ENCODE peak calls at places on chromosome 4, in six cellular contexts. S is fibroblast of lung, Q is lung, X is aorta, E is psoas muscle, Y is mammary epithelial cell. D is an unnamed sample.

GRCh38 chr4:78669453-78669852 is 106.7 kb upstream of the BMP2K start:
- DNase-seq in S (no peak), Q (no peak), X (no peak), E (no peak), Y (no peak), D (no peak)

GRCh38 chr4:79757580-79757979 is 315.4 kb downstream of the ANTXR2 start:
- DNase-seq in S (peak; percentile 36), Q (no peak), X (no peak), E (no peak), Y (no peak), D (no peak)

GRCh38 chr4:70654605-70655011 is 11.7 kb downstream of the JCHAIN start:
- DNase-seq in S (peak; percentile 23), Q (no peak), X (no peak), E (no peak), Y (no peak), D (no peak)

GRCh38 chr4:15936495-15936894 is 2.0 kb downstream of the FGFBP1 start:
- DNase-seq in S (no peak), Q (peak; percentile 60), X (no peak), E (no peak), Y (no peak), D (no peak)

GRCh38 chr4:71473541-71474240 is 134.9 kb downstream of the SLC4A4 start:
- DNase-seq in S (peak; percentile 14), Q (no peak), X (no peak), E (no peak), Y (no peak), D (no peak)

GRCh38 chr4:165355900-165356300 is 22.9 kb upstream of the CPE start:
- DNase-seq in S (peak; percentile 50), Q (no peak), X (no peak), E (no peak), Y (no peak), D (no peak)

GRCh38 chr4:107283587-107284559 is 247.8 kb upstream of the DKK2 start:
- DNase-seq in S (peak; percentile 97), Q (no peak), X (no peak), E (no peak), Y (peak; percentile 88), D (no peak)

GRCh38 chr4:142549726-142550463 is 296.2 kb downstream of the INPP4B start:
- DNase-seq in S (peak; percentile 97), Q (no peak), X (no peak), E (no peak), Y (peak; percentile 97), D (no peak)

GRCh38 chr4:6147441-6147840 is 52.9 kb downstream of the JAKMIP1 start:
- DNase-seq in S (no peak), Q (no peak), X (peak; percentile 33), E (no peak), Y (no peak), D (no peak)

GRCh38 chr4:24754586-24754985 is 40.8 kb upstream of the SOD3 start:
- DNase-seq in S (no peak), Q (no peak), X (no peak), E (no peak), Y (peak; percentile 64), D (no peak)

GRCh38 chr4:94561249-94562024 is 109.7 kb downstream of the PDLIM5 start:
- DNase-seq in S (peak; percentile 96), Q (no peak), X (no peak), E (no peak), Y (peak; percentile 71), D (no peak)

GRCh38 chr4:22712541-22712940 is 19.8 kb downstream of the GBA3 start:
- DNase-seq in S (no peak), Q (no peak), X (no peak), E (no peak), Y (no peak), D (no peak)

GRCh38 chr4:138510053-138510452 is 267.9 kb upstream of the SLC7A11 start:
- DNase-seq in S (peak; percentile 71), Q (no peak), X (no peak), E (no peak), Y (no peak), D (no peak)

GRCh38 chr4:146522862-146523205 is 1.1 kb upstream of the SLC10A7 start:
- DNase-seq in S (peak; percentile 8), Q (no peak), X (no peak), E (no peak), Y (peak; percentile 12), D (no peak)

GRCh38 chr4:5465956-5466355 is 242.4 kb downstream of the EVC2 start:
- DNase-seq in S (no peak), Q (no peak), X (no peak), E (no peak), Y (no peak), D (no peak)

GRCh38 chr4:3871181-3871852 is 105.1 kb downstream of the ADRA2C start:
- DNase-seq in S (no peak), Q (no peak), X (peak; percentile 74), E (peak; percentile 54), Y (no peak), D (no peak)

GRCh38 chr4:184645904-184646610 is 3.2 kb downstream of the CASP3 start:
- DNase-seq in S (no peak), Q (no peak), X (no peak), E (no peak), Y (no peak), D (no peak)
- H3K4me1 ChIP-seq in S (peaks cover 11% of the 10 kb centered on the region), Q (no peaks in the 10 kb centered on the region), X (no peaks in the 10 kb centered on the region), E (peaks cover 51% of the 10 kb centered on the region), Y (peaks cover 19% of the 10 kb centered on the region), D (no peaks in the 10 kb centered on the region)

GRCh38 chr4:75980576-75980975 is 10.2 kb downstream of the SDAD1 start:
- DNase-seq in S (no peak), Q (no peak), X (no peak), E (no peak), Y (no peak), D (no peak)
- H3K36me3 ChIP-seq in S (peaks cover 5% of the 10 kb centered on the region), Q (peaks cover 17% of the 10 kb centered on the region), X (peaks cover 3% of the 10 kb centered on the region), E (peaks cover 15% of the 10 kb centered on the region), Y (peaks cover 24% of the 10 kb centered on the region), D (no peaks in the 10 kb centered on the region)

DNA sequence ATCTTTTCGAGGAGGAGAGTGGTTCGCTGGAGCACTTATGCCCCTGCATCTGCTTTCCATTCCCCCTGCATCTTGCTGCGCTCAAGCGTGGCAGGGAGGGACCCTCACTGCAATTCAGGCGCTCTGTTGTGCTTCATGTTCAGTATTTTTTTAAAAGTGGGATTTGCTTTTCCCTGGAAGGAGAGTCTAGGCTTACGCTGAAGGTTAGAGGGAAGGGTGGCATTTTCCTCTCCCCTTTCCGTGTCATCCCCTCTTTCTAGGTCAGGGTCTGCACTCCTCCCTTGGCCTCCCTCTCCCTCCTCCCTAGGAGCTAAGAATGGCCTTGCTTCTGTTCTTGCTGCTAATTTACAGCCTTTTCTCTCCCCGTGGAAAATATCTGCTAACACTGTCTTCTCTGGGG is 202.1 kb upstream of the LEF1 start:
- DNase-seq in S (no peak), Q (no peak), X (no peak), E (no peak), Y (no peak), D (no peak)
- H3K4me1 ChIP-seq in S (no peaks in the 10 kb centered on the region), Q (no peaks in the 10 kb centered on the region), X (no peaks in the 10 kb centered on the region), E (no peaks in the 10 kb centered on the region), Y (no peaks in the 10 kb centered on the region), D (no peaks in the 10 kb centered on the region)

DNA sequence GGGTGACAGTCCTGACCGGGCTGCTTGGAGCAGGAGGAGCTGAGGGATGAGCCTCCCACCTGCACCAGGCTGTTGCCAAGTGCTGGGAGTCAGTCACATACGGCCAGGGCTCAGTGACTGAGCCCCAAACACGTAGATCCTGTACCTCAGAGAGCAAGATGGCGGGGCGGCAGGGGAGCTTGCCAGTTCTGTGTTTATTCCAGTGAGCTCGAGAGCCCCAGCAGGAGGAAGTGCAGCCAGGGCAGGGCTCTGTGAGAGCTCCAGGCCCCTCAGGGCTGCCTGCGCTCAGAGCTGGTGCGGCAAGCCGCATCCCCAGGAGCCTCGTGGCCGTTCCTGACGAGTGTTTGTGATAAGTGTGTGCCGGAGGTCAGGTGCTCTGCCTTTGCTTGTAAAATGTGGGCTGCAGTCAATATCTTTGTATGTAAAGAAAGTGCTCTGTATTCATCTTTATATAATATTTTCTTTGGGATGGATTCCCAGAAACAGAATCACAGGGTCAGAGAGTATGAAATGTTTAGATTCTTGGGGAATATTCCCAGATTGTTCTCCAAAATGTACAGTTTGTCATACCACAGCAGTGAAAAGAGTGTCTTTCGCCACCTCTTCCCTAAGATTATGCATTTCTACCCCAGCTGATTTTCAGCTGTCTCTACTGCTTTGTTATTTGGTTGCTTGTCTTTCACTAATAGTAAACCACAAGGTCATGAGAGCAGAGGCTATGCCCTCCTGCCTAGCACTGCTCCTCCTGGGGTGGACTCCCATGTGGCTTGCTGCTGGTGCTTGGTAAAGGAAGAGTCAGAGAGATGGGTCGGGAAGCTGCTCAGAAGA is 50.3 kb downstream of the NELFA start:
- DNase-seq in S (no peak), Q (no peak), X (no peak), E (no peak), Y (no peak), D (no peak)
- H3K36me3 ChIP-seq in S (peaks cover 40% of the 10 kb centered on the region), Q (peaks cover 43% of the 10 kb centered on the region), X (no peaks in the 10 kb centered on the region), E (no peaks in the 10 kb centered on the region), Y (peaks cover 26% of the 10 kb centered on the region), D (no peaks in the 10 kb centered on the region)

DNA sequence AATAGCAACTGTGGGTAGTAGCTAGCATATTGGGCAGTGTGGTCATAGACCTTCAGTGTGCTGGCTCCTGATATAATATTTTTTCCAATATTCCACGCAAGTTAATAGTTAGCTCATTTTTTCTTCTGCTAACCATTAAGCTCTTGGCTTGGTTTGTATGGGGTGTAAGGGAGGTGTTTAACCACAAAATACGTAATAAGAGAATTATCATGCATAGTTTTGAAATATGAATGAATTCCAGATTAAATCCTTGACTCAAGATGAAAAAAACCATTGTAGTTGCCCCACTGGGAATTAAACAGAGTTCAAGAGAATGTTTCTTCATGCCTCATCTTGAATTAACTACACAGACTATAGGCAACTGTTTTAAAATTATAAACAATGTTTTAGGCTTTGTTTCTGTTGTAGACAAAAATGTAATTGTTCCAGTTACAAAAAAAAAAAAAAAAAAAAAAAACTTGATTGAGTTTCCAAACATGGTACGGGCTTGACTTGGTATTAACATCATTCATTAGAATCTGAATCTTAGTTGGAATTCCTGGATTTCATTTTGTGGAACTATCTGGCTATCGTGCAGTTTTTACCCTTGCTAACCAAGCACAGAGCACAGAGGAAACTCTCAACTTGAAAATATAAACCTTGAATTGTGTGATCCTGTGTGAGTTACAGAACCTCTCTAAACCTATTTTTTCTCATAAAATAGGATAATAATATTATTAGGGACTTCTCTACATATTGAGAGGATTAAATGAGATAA is 28.4 kb downstream of the CXCL1 start:
- DNase-seq in S (peak; percentile 65), Q (no peak), X (no peak), E (no peak), Y (peak; percentile 71), D (no peak)
- H3K4me1 ChIP-seq in S (peaks cover 3% of the 10 kb centered on the region), Q (peaks cover 1% of the 10 kb centered on the region), X (no peaks in the 10 kb centered on the region), E (no peaks in the 10 kb centered on the region), Y (peaks cover 19% of the 10 kb centered on the region), D (no peaks in the 10 kb centered on the region)

D was measured in uterus.